ENCODE peak calls at places on chromosomes 11 and 22, in six cellular contexts. F is IMR-90, H is HTR-8/SVneo, T is body of pancreas, Q is left cardiac atrium, S is fibroblast of mammary gland. P is an unnamed sample.

GRCh38 chr22:20584872-20585639 is 77.6 kb downstream of the MED15 start:
- DNase-seq in F (no peak), H (no peak), T (no peak), Q (no peak), S (no peak), P (peak)

GRCh38 chr11:12554122-12554521 is 120.1 kb upstream of the TEAD1 start:
- DNase-seq in F (no peak), H (no peak), T (no peak), Q (no peak), S (no peak), P (no peak)

GRCh38 chr11:63903884-63904283 is 13.1 kb downstream of the RCOR2 start:
- DNase-seq in F (no peak), H (no peak), T (no peak), Q (no peak), S (no peak), P (no peak)

GRCh38 chr11:57144531-57145320 is 37.0 kb upstream of the LRRC55 start:
- DNase-seq in F (no peak), H (no peak), T (no peak), Q (no peak), S (no peak), P (no peak)

GRCh38 chr11:134740590-134741342 is 328.7 kb upstream of the B3GAT1 start:
- DNase-seq in F (no peak), H (no peak), T (no peak), Q (no peak), S (no peak), P (no peak)

GRCh38 chr11:132942611-132943324 is 589.5 kb downstream of the OPCML start:
- DNase-seq in F (no peak), H (no peak), T (no peak), Q (no peak), S (no peak), P (no peak)

GRCh38 chr22:47409501-47410275 is 647.2 kb downstream of the TBC1D22A start:
- DNase-seq in F (no peak), H (no peak), T (no peak), Q (no peak), S (no peak), P (no peak)

GRCh38 chr22:41481131-41481830 is 12.4 kb downstream of the ACO2 start:
- DNase-seq in F (peak), H (no peak), T (no peak), Q (peak), S (peak), P (peak)

GRCh38 chr11:130103296-130103814 is 33.7 kb downstream of the APLP2 start:
- DNase-seq in F (peak), H (peak), T (no peak), Q (no peak), S (peak), P (peak)

GRCh38 chr22:19599004-19599403 is 74.8 kb upstream of the CLDN5 start:
- DNase-seq in F (no peak), H (no peak), T (no peak), Q (no peak), S (no peak), P (no peak)

GRCh38 chr22:37273126-37273845 is 9.0 kb upstream of the CYTH4 start:
- DNase-seq in F (peak), H (peak), T (no peak), Q (no peak), S (peak), P (peak)

P was measured in fibroblast of the aortic adventitia.